ENCODE peak calls at places on chromosomes 7 and 10, in four cellular contexts. R is heart left ventricle, Q is hepatocyte, H is IMR-90. W is an unnamed sample. For H3K36me3, the result is how much of the 10 kb centered on the place peaks cover.

GRCh38 chr7:116443101-116443523 is 56.4 kb upstream of the CAV2 start:
- DNase-seq in H (peak), R (no peak), Q (peak), W (no peak)

GRCh38 chr7:129101746-129102145 is 42.8 kb upstream of the TSPAN33 start:
- DNase-seq in Q (no peak), H (no peak), R (no peak), W (no peak)

GRCh38 chr10:110923856-110924493 is 4.6 kb downstream of the SHOC2 start:
- DNase-seq in R (no peak), Q (peak), H (no peak), W (no peak)

GRCh38 chr7:96167424-96167823 is 154.5 kb downstream of the SLC25A13 start:
- DNase-seq in R (no peak), H (no peak), Q (no peak), W (no peak)

GRCh38 chr10:133388973-133389818 is 4.8 kb upstream of the MTG1 start:
- DNase-seq in H (no peak), Q (no peak), R (no peak), W (peak)

GRCh38 chr7:107034553-107034952 is 10.0 kb upstream of the PRKAR2B start:
- DNase-seq in R (no peak), Q (no peak), H (no peak), W (no peak)

GRCh38 chr7:95213809-95214492 is 110.4 kb downstream of the PON1 start:
- DNase-seq in R (peak), H (no peak), Q (no peak), W (no peak)

GRCh38 chr7:140404565-140405080 is 765 bp downstream of the RAB19 start:
- DNase-seq in H (no peak), R (no peak), Q (no peak), W (no peak)

GRCh38 chr10:25226775-25227682 is 52.2 kb downstream of the GPR158 start:
- DNase-seq in Q (peak), H (peak), R (no peak), W (no peak)

GRCh38 chr7:51198654-51199053 is 118.0 kb downstream of the COBL start:
- DNase-seq in R (no peak), H (no peak), Q (no peak), W (no peak)

GRCh38 chr7:1226155-1226901 is 6.3 kb upstream of the UNCX start:
- DNase-seq in R (no peak), Q (no peak), H (no peak), W (peak)

GRCh38 chr7:128919881-128920789 is 9.6 kb upstream of the KCP start:
- DNase-seq in R (no peak), H (no peak), Q (no peak), W (no peak)

GRCh38 chr10:111034598-111035310 is 42.1 kb upstream of the ADRA2A start:
- DNase-seq in H (peak), Q (no peak), R (no peak), W (no peak)

GRCh38 chr10:59724098-59724938 is 14.7 kb upstream of the SLC16A9 start:
- DNase-seq in H (no peak), R (no peak), Q (no peak), W (no peak)

GRCh38 chr7:43391518-43391917 is 191.4 kb upstream of the STK17A start:
- DNase-seq in R (no peak), H (no peak), Q (no peak), W (no peak)

GRCh38 chr7:72925546-72926120 is 738 bp downstream of the POM121 start:
- DNase-seq in H (no peak), Q (no peak), R (no peak), W (no peak)

GRCh38 chr7:44607141-44608068 is 978 bp downstream of the OGDH start:
- DNase-seq in Q (no peak), H (no peak), R (no peak), W (no peak)

GRCh38 chr7:50531401-50531906 is 33.8 kb downstream of the DDC start:
- DNase-seq in Q (peak), H (peak), R (no peak), W (no peak)

GRCh38 chr10:11719496-11719895 is 22.7 kb upstream of the ECHDC3 start:
- DNase-seq in Q (no peak), R (no peak), H (no peak), W (no peak)

GRCh38 chr10:1785835-1786234 is 48.5 kb upstream of the ADARB2 start:
- DNase-seq in H (no peak), R (no peak), Q (no peak), W (no peak)
- H3K36me3 ChIP-seq in H (under half), R (under half), Q (under half), W (under half)

DNA sequence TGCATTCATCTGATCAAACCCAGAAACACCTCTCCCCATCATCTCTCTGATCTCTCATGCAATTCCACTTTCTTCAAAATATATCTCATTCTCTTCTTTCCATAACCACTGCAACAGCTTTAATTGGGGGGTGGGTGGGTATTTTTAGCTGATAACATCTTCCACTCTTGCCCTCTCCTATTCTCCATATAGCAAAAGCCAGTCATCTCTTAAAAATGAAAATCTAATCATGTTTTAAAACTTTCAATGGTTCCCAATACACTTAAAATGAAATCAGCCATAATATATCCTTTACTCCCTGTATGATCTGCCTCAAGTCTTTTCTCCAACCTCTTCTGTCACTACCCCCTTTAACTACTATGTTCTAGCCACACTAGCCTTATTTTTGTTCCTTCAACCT is 1.5 kb downstream of the YME1L1 start:
- DNase-seq in H (no peak), Q (no peak), R (no peak), W (no peak)
- H3K4me3 ChIP-seq in H (peak), Q (peak), R (peak), W (peak)

GRCh38 chr10:91909178-91909677 is at the start of gene FGFBP3:
- DNase-seq in R (no peak), Q (peak), H (peak), W (peak)
- TF ChIP-seq CTCF in R (no peak), Q (no peak), H (no peak), W (no peak)

GRCh38 chr10:829241-829640 is 102.3 kb downstream of the LARP4B start:
- DNase-seq in R (no peak), H (no peak), Q (no peak), W (no peak)

GRCh38 chr10:822661-823367 is 108.7 kb downstream of the LARP4B start:
- DNase-seq in H (no peak), Q (no peak), R (no peak), W (no peak)

GRCh38 chr10:824497-824896 is 107.0 kb downstream of the LARP4B start:
- DNase-seq in R (no peak), Q (no peak), H (no peak), W (no peak)

GRCh38 chr10:824946-825345 is 106.6 kb downstream of the LARP4B start:
- DNase-seq in R (no peak), H (no peak), Q (no peak), W (no peak)

GRCh38 chr10:828191-828590 is 103.3 kb downstream of the LARP4B start:
- DNase-seq in H (no peak), Q (no peak), R (no peak), W (no peak)
- H3K36me3 ChIP-seq in H (under half), Q (under half), R (under half), W (under half)

GRCh38 chr10:95457319-95457886 is 103.8 kb downstream of the SORBS1 start:
- DNase-seq in H (no peak), Q (no peak), R (no peak), W (no peak)
- H3K4me3 ChIP-seq in H (no peak), Q (no peak), R (no peak), W (no peak)

GRCh38 chr7:115340828-115341227 is 418.9 kb downstream of the MDFIC start:
- DNase-seq in Q (no peak), R (no peak), H (peak), W (no peak)
- TF ChIP-seq CTCF in Q (no peak), R (no peak), H (no peak), W (no peak)

GRCh38 chr7:2859952-2860351 is 15.8 kb upstream of the GNA12 start:
- DNase-seq in Q (no peak), H (no peak), R (no peak), W (peak)
- H3K36me3 ChIP-seq in Q (under half), H (under half), R (under half), W (under half)

DNA sequence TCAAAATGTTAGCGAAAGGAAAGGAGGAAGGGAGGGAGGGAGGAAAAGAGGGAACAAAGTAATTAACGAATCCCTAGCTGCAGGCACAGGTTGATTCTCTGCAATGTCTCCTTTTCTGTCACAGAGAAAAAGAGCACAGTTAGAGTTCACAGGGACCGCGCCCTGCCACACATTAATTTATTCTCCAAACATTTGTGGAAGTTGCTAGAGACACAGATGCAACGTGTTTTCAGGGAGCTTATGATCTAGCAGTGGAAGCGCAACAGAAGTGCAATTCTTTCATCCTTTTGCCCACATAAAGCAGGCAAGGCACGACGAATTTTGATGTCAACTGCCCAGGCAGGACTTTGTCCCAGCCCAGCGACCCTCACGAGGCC is 101.6 kb upstream of the ZNF438 start:
- DNase-seq in Q (no peak), R (no peak), H (no peak), W (no peak)
- H3K4me3 ChIP-seq in Q (no peak), R (peak), H (no peak), W (no peak)